ENCODE peak calls at places on chromosomes 3 and 15, in six cellular contexts. One of them, this sample, is unnamed.

GRCh38 chr3:51942603-51943450 is 664 bp downstream of the PARP3 start:
- DNase-seq in NCI-H1694 treated with DMSO at 0.1 percent for 48 hours: no peak
- DNase-seq in GM04504: peak; percentile 57
- DNase-seq in activated T-helper 1 cell treated with anti-CD3 and anti-CD28 coated beads, Interleukin-12 subunit alpha, Interleukin-12 subunit beta, Interleukin-2, Interleukin-4 antibody, amounts not matched to agents 30 ng/mL and 10 ng/mL and 1 ng/mL, durations not matched to agents 14 hours and 24 hours and 36 hours: peak; percentile 58
- DNase-seq in SW480: peak; percentile 63
- DNase-seq in iris pigment epithelial cell: peak; percentile 60
- DNase-seq in this sample: peak; percentile 55

GRCh38 chr15:94236638-94237037 is 5.3 kb downstream of the MCTP2 start:
- DNase-seq in iris pigment epithelial cell: no peak
- DNase-seq in NCI-H1694 treated with DMSO at 0.1 percent for 48 hours: no peak
- DNase-seq in activated T-helper 1 cell treated with anti-CD3 and anti-CD28 coated beads, Interleukin-12 subunit alpha, Interleukin-12 subunit beta, Interleukin-2, Interleukin-4 antibody, amounts not matched to agents 30 ng/mL and 10 ng/mL and 1 ng/mL, durations not matched to agents 14 hours and 24 hours and 36 hours: no peak
- DNase-seq in SW480: no peak
- DNase-seq in GM04504: no peak
- DNase-seq in this sample: no peak

GRCh38 chr3:126369490-126369889 is 12.3 kb upstream of the KLF15 start:
- DNase-seq in NCI-H1694 treated with DMSO at 0.1 percent for 48 hours: no peak
- DNase-seq in GM04504: no peak
- DNase-seq in SW480: no peak
- DNase-seq in iris pigment epithelial cell: no peak
- DNase-seq in activated T-helper 1 cell treated with anti-CD3 and anti-CD28 coated beads, Interleukin-12 subunit alpha, Interleukin-12 subunit beta, Interleukin-2, Interleukin-4 antibody, amounts not matched to agents 30 ng/mL and 10 ng/mL and 1 ng/mL, durations not matched to agents 14 hours and 24 hours and 36 hours: no peak
- DNase-seq in this sample: no peak

GRCh38 chr3:9879830-9880549 is at the start of gene CIDEC:
- DNase-seq in activated T-helper 1 cell treated with anti-CD3 and anti-CD28 coated beads, Interleukin-12 subunit alpha, Interleukin-12 subunit beta, Interleukin-2, Interleukin-4 antibody, amounts not matched to agents 30 ng/mL and 10 ng/mL and 1 ng/mL, durations not matched to agents 14 hours and 24 hours and 36 hours: no peak
- DNase-seq in GM04504: no peak
- DNase-seq in SW480: no peak
- DNase-seq in NCI-H1694 treated with DMSO at 0.1 percent for 48 hours: no peak
- DNase-seq in iris pigment epithelial cell: no peak
- DNase-seq in this sample: no peak

GRCh38 chr3:86923071-86923476 is 67.9 kb downstream of the VGLL3 start:
- DNase-seq in NCI-H1694 treated with DMSO at 0.1 percent for 48 hours: peak; percentile 33
- DNase-seq in GM04504: peak; percentile 52
- DNase-seq in activated T-helper 1 cell treated with anti-CD3 and anti-CD28 coated beads, Interleukin-12 subunit alpha, Interleukin-12 subunit beta, Interleukin-2, Interleukin-4 antibody, amounts not matched to agents 30 ng/mL and 10 ng/mL and 1 ng/mL, durations not matched to agents 14 hours and 24 hours and 36 hours: no peak
- DNase-seq in iris pigment epithelial cell: peak; percentile 93
- DNase-seq in SW480: no peak
- DNase-seq in this sample: peak; percentile 86

GRCh38 chr15:100726426-100727190 is 124.2 kb downstream of the ASB7 start:
- DNase-seq in NCI-H1694 treated with DMSO at 0.1 percent for 48 hours: no peak
- DNase-seq in SW480: no peak
- DNase-seq in activated T-helper 1 cell treated with anti-CD3 and anti-CD28 coated beads, Interleukin-12 subunit alpha, Interleukin-12 subunit beta, Interleukin-2, Interleukin-4 antibody, amounts not matched to agents 30 ng/mL and 10 ng/mL and 1 ng/mL, durations not matched to agents 14 hours and 24 hours and 36 hours: no peak
- DNase-seq in iris pigment epithelial cell: no peak
- DNase-seq in GM04504: no peak
- DNase-seq in this sample: peak; percentile 54

GRCh38 chr15:47820780-47821319 is 103.5 kb downstream of the SEMA6D start:
- DNase-seq in activated T-helper 1 cell treated with anti-CD3 and anti-CD28 coated beads, Interleukin-12 subunit alpha, Interleukin-12 subunit beta, Interleukin-2, Interleukin-4 antibody, amounts not matched to agents 30 ng/mL and 10 ng/mL and 1 ng/mL, durations not matched to agents 14 hours and 24 hours and 36 hours: no peak
- DNase-seq in iris pigment epithelial cell: peak; percentile 95
- DNase-seq in SW480: no peak
- DNase-seq in GM04504: no peak
- DNase-seq in NCI-H1694 treated with DMSO at 0.1 percent for 48 hours: peak; percentile 83
- DNase-seq in this sample: peak; percentile 61

GRCh38 chr15:28995193-28995592 is 109.4 kb downstream of the APBA2 start:
- DNase-seq in NCI-H1694 treated with DMSO at 0.1 percent for 48 hours: no peak
- DNase-seq in activated T-helper 1 cell treated with anti-CD3 and anti-CD28 coated beads, Interleukin-12 subunit alpha, Interleukin-12 subunit beta, Interleukin-2, Interleukin-4 antibody, amounts not matched to agents 30 ng/mL and 10 ng/mL and 1 ng/mL, durations not matched to agents 14 hours and 24 hours and 36 hours: no peak
- DNase-seq in SW480: no peak
- DNase-seq in iris pigment epithelial cell: no peak
- DNase-seq in GM04504: no peak
- DNase-seq in this sample: no peak

GRCh38 chr3:56042326-56042951 is 425.8 kb downstream of the ERC2 start:
- DNase-seq in GM04504: peak; percentile 10
- DNase-seq in activated T-helper 1 cell treated with anti-CD3 and anti-CD28 coated beads, Interleukin-12 subunit alpha, Interleukin-12 subunit beta, Interleukin-2, Interleukin-4 antibody, amounts not matched to agents 30 ng/mL and 10 ng/mL and 1 ng/mL, durations not matched to agents 14 hours and 24 hours and 36 hours: no peak
- DNase-seq in NCI-H1694 treated with DMSO at 0.1 percent for 48 hours: peak; percentile 33
- DNase-seq in iris pigment epithelial cell: peak; percentile 60
- DNase-seq in SW480: peak; percentile 59
- DNase-seq in this sample: peak; percentile 83

GRCh38 chr3:149881879-149882278 is 68.9 kb downstream of the RNF13 start:
- DNase-seq in activated T-helper 1 cell treated with anti-CD3 and anti-CD28 coated beads, Interleukin-12 subunit alpha, Interleukin-12 subunit beta, Interleukin-2, Interleukin-4 antibody, amounts not matched to agents 30 ng/mL and 10 ng/mL and 1 ng/mL, durations not matched to agents 14 hours and 24 hours and 36 hours: no peak
- DNase-seq in GM04504: no peak
- DNase-seq in iris pigment epithelial cell: no peak
- DNase-seq in SW480: no peak
- DNase-seq in NCI-H1694 treated with DMSO at 0.1 percent for 48 hours: no peak
- DNase-seq in this sample: no peak

GRCh38 chr3:94525039-94525438 is 462.2 kb downstream of the NSUN3 start:
- DNase-seq in GM04504: no peak
- DNase-seq in activated T-helper 1 cell treated with anti-CD3 and anti-CD28 coated beads, Interleukin-12 subunit alpha, Interleukin-12 subunit beta, Interleukin-2, Interleukin-4 antibody, amounts not matched to agents 30 ng/mL and 10 ng/mL and 1 ng/mL, durations not matched to agents 14 hours and 24 hours and 36 hours: no peak
- DNase-seq in iris pigment epithelial cell: peak; percentile 15
- DNase-seq in NCI-H1694 treated with DMSO at 0.1 percent for 48 hours: no peak
- DNase-seq in SW480: peak; percentile 4
- DNase-seq in this sample: no peak

GRCh38 chr15:91627473-91628309 is 225.8 kb upstream of the SLCO3A1 start:
- DNase-seq in SW480: no peak
- DNase-seq in GM04504: no peak
- DNase-seq in iris pigment epithelial cell: peak; percentile 2
- DNase-seq in activated T-helper 1 cell treated with anti-CD3 and anti-CD28 coated beads, Interleukin-12 subunit alpha, Interleukin-12 subunit beta, Interleukin-2, Interleukin-4 antibody, amounts not matched to agents 30 ng/mL and 10 ng/mL and 1 ng/mL, durations not matched to agents 14 hours and 24 hours and 36 hours: no peak
- DNase-seq in NCI-H1694 treated with DMSO at 0.1 percent for 48 hours: no peak
- DNase-seq in this sample: peak; percentile 0

GRCh38 chr3:37338500-37338899 is 164.1 kb upstream of the LRRFIP2 start:
- DNase-seq in iris pigment epithelial cell: peak; percentile 57
- DNase-seq in activated T-helper 1 cell treated with anti-CD3 and anti-CD28 coated beads, Interleukin-12 subunit alpha, Interleukin-12 subunit beta, Interleukin-2, Interleukin-4 antibody, amounts not matched to agents 30 ng/mL and 10 ng/mL and 1 ng/mL, durations not matched to agents 14 hours and 24 hours and 36 hours: no peak
- DNase-seq in SW480: no peak
- DNase-seq in NCI-H1694 treated with DMSO at 0.1 percent for 48 hours: no peak
- DNase-seq in GM04504: no peak
- DNase-seq in this sample: peak; percentile 58

GRCh38 chr3:123344175-123344908 is 104.5 kb downstream of the ADCY5 start:
- DNase-seq in SW480: no peak
- DNase-seq in activated T-helper 1 cell treated with anti-CD3 and anti-CD28 coated beads, Interleukin-12 subunit alpha, Interleukin-12 subunit beta, Interleukin-2, Interleukin-4 antibody, amounts not matched to agents 30 ng/mL and 10 ng/mL and 1 ng/mL, durations not matched to agents 14 hours and 24 hours and 36 hours: no peak
- DNase-seq in NCI-H1694 treated with DMSO at 0.1 percent for 48 hours: no peak
- DNase-seq in GM04504: peak; percentile 20
- DNase-seq in iris pigment epithelial cell: peak; percentile 75
- DNase-seq in this sample: peak; percentile 60

GRCh38 chr3:107660316-107660976 is 137.7 kb downstream of the BBX start:
- DNase-seq in GM04504: no peak
- DNase-seq in NCI-H1694 treated with DMSO at 0.1 percent for 48 hours: peak; percentile 55
- DNase-seq in activated T-helper 1 cell treated with anti-CD3 and anti-CD28 coated beads, Interleukin-12 subunit alpha, Interleukin-12 subunit beta, Interleukin-2, Interleukin-4 antibody, amounts not matched to agents 30 ng/mL and 10 ng/mL and 1 ng/mL, durations not matched to agents 14 hours and 24 hours and 36 hours: no peak
- DNase-seq in iris pigment epithelial cell: peak; percentile 80
- DNase-seq in SW480: peak; percentile 12
- DNase-seq in this sample: peak; percentile 89

GRCh38 chr3:121786485-121786884 is 36.9 kb upstream of the GOLGB1 start:
- DNase-seq in activated T-helper 1 cell treated with anti-CD3 and anti-CD28 coated beads, Interleukin-12 subunit alpha, Interleukin-12 subunit beta, Interleukin-2, Interleukin-4 antibody, amounts not matched to agents 30 ng/mL and 10 ng/mL and 1 ng/mL, durations not matched to agents 14 hours and 24 hours and 36 hours: no peak
- DNase-seq in NCI-H1694 treated with DMSO at 0.1 percent for 48 hours: no peak
- DNase-seq in GM04504: no peak
- DNase-seq in iris pigment epithelial cell: peak; percentile 39
- DNase-seq in SW480: no peak
- DNase-seq in this sample: no peak

GRCh38 chr3:133459400-133459799 is 59.5 kb downstream of the BFSP2 start:
- DNase-seq in NCI-H1694 treated with DMSO at 0.1 percent for 48 hours: peak; percentile 73
- DNase-seq in activated T-helper 1 cell treated with anti-CD3 and anti-CD28 coated beads, Interleukin-12 subunit alpha, Interleukin-12 subunit beta, Interleukin-2, Interleukin-4 antibody, amounts not matched to agents 30 ng/mL and 10 ng/mL and 1 ng/mL, durations not matched to agents 14 hours and 24 hours and 36 hours: no peak
- DNase-seq in iris pigment epithelial cell: no peak
- DNase-seq in GM04504: no peak
- DNase-seq in SW480: no peak
- DNase-seq in this sample: peak; percentile 33

GRCh38 chr15:27853624-27854455 is 245.3 kb downstream of the OCA2 start:
- DNase-seq in GM04504: no peak
- DNase-seq in iris pigment epithelial cell: no peak
- DNase-seq in SW480: no peak
- DNase-seq in activated T-helper 1 cell treated with anti-CD3 and anti-CD28 coated beads, Interleukin-12 subunit alpha, Interleukin-12 subunit beta, Interleukin-2, Interleukin-4 antibody, amounts not matched to agents 30 ng/mL and 10 ng/mL and 1 ng/mL, durations not matched to agents 14 hours and 24 hours and 36 hours: no peak
- DNase-seq in NCI-H1694 treated with DMSO at 0.1 percent for 48 hours: no peak
- DNase-seq in this sample: no peak

GRCh38 chr3:114454592-114455251 is 160.9 kb downstream of the TIGIT start:
- DNase-seq in activated T-helper 1 cell treated with anti-CD3 and anti-CD28 coated beads, Interleukin-12 subunit alpha, Interleukin-12 subunit beta, Interleukin-2, Interleukin-4 antibody, amounts not matched to agents 30 ng/mL and 10 ng/mL and 1 ng/mL, durations not matched to agents 14 hours and 24 hours and 36 hours: no peak
- DNase-seq in NCI-H1694 treated with DMSO at 0.1 percent for 48 hours: peak; percentile 37
- DNase-seq in GM04504: no peak
- DNase-seq in SW480: no peak
- DNase-seq in iris pigment epithelial cell: peak; percentile 33
- DNase-seq in this sample: peak; percentile 23

GRCh38 chr3:53195066-53195450 is 34.0 kb downstream of the PRKCD start:
- DNase-seq in GM04504: no peak
- DNase-seq in SW480: no peak
- DNase-seq in activated T-helper 1 cell treated with anti-CD3 and anti-CD28 coated beads, Interleukin-12 subunit alpha, Interleukin-12 subunit beta, Interleukin-2, Interleukin-4 antibody, amounts not matched to agents 30 ng/mL and 10 ng/mL and 1 ng/mL, durations not matched to agents 14 hours and 24 hours and 36 hours: no peak
- DNase-seq in NCI-H1694 treated with DMSO at 0.1 percent for 48 hours: no peak
- DNase-seq in iris pigment epithelial cell: no peak
- DNase-seq in this sample: no peak

GRCh38 chr3:114481113-114481512 is 187.3 kb downstream of the TIGIT start:
- DNase-seq in SW480: no peak
- DNase-seq in activated T-helper 1 cell treated with anti-CD3 and anti-CD28 coated beads, Interleukin-12 subunit alpha, Interleukin-12 subunit beta, Interleukin-2, Interleukin-4 antibody, amounts not matched to agents 30 ng/mL and 10 ng/mL and 1 ng/mL, durations not matched to agents 14 hours and 24 hours and 36 hours: no peak
- DNase-seq in GM04504: no peak
- DNase-seq in iris pigment epithelial cell: peak; percentile 37
- DNase-seq in NCI-H1694 treated with DMSO at 0.1 percent for 48 hours: no peak
- DNase-seq in this sample: no peak

GRCh38 chr15:27873825-27874224 is 225.3 kb downstream of the OCA2 start:
- DNase-seq in iris pigment epithelial cell: no peak
- DNase-seq in GM04504: no peak
- DNase-seq in activated T-helper 1 cell treated with anti-CD3 and anti-CD28 coated beads, Interleukin-12 subunit alpha, Interleukin-12 subunit beta, Interleukin-2, Interleukin-4 antibody, amounts not matched to agents 30 ng/mL and 10 ng/mL and 1 ng/mL, durations not matched to agents 14 hours and 24 hours and 36 hours: no peak
- DNase-seq in SW480: no peak
- DNase-seq in NCI-H1694 treated with DMSO at 0.1 percent for 48 hours: no peak
- DNase-seq in this sample: no peak

GRCh38 chr3:124243253-124243859 is 251.4 kb upstream of the ROPN1 start:
- DNase-seq in NCI-H1694 treated with DMSO at 0.1 percent for 48 hours: no peak
- DNase-seq in iris pigment epithelial cell: no peak
- DNase-seq in GM04504: no peak
- DNase-seq in activated T-helper 1 cell treated with anti-CD3 and anti-CD28 coated beads, Interleukin-12 subunit alpha, Interleukin-12 subunit beta, Interleukin-2, Interleukin-4 antibody, amounts not matched to agents 30 ng/mL and 10 ng/mL and 1 ng/mL, durations not matched to agents 14 hours and 24 hours and 36 hours: no peak
- DNase-seq in SW480: no peak
- DNase-seq in this sample: no peak

GRCh38 chr3:179148446-179149238 is 485 bp downstream of the PIK3CA start:
- DNase-seq in SW480: peak; percentile 64
- DNase-seq in activated T-helper 1 cell treated with anti-CD3 and anti-CD28 coated beads, Interleukin-12 subunit alpha, Interleukin-12 subunit beta, Interleukin-2, Interleukin-4 antibody, amounts not matched to agents 30 ng/mL and 10 ng/mL and 1 ng/mL, durations not matched to agents 14 hours and 24 hours and 36 hours: peak; percentile 30
- DNase-seq in GM04504: peak; percentile 13
- DNase-seq in iris pigment epithelial cell: peak; percentile 55
- DNase-seq in NCI-H1694 treated with DMSO at 0.1 percent for 48 hours: no peak
- DNase-seq in this sample: peak; percentile 75

GRCh38 chr15:58095415-58095814 is 29.9 kb upstream of the ALDH1A2 start:
- DNase-seq in NCI-H1694 treated with DMSO at 0.1 percent for 48 hours: no peak
- DNase-seq in activated T-helper 1 cell treated with anti-CD3 and anti-CD28 coated beads, Interleukin-12 subunit alpha, Interleukin-12 subunit beta, Interleukin-2, Interleukin-4 antibody, amounts not matched to agents 30 ng/mL and 10 ng/mL and 1 ng/mL, durations not matched to agents 14 hours and 24 hours and 36 hours: no peak
- DNase-seq in GM04504: no peak
- DNase-seq in SW480: no peak
- DNase-seq in iris pigment epithelial cell: no peak
- DNase-seq in this sample: no peak

GRCh38 chr3:135218304-135218703 is 423.2 kb downstream of the EPHB1 start:
- DNase-seq in iris pigment epithelial cell: no peak
- DNase-seq in SW480: no peak
- DNase-seq in activated T-helper 1 cell treated with anti-CD3 and anti-CD28 coated beads, Interleukin-12 subunit alpha, Interleukin-12 subunit beta, Interleukin-2, Interleukin-4 antibody, amounts not matched to agents 30 ng/mL and 10 ng/mL and 1 ng/mL, durations not matched to agents 14 hours and 24 hours and 36 hours: no peak
- DNase-seq in NCI-H1694 treated with DMSO at 0.1 percent for 48 hours: no peak
- DNase-seq in GM04504: no peak
- DNase-seq in this sample: no peak

GRCh38 chr15:85667491-85668424 is 127.0 kb downstream of the KLHL25 start:
- DNase-seq in activated T-helper 1 cell treated with anti-CD3 and anti-CD28 coated beads, Interleukin-12 subunit alpha, Interleukin-12 subunit beta, Interleukin-2, Interleukin-4 antibody, amounts not matched to agents 30 ng/mL and 10 ng/mL and 1 ng/mL, durations not matched to agents 14 hours and 24 hours and 36 hours: peak; percentile 46
- DNase-seq in SW480: no peak
- DNase-seq in iris pigment epithelial cell: peak; percentile 99
- DNase-seq in NCI-H1694 treated with DMSO at 0.1 percent for 48 hours: no peak
- DNase-seq in GM04504: peak; percentile 98
- DNase-seq in this sample: peak; percentile 94

GRCh38 chr3:18761530-18761929 is 336.4 kb upstream of the SATB1 start:
- DNase-seq in activated T-helper 1 cell treated with anti-CD3 and anti-CD28 coated beads, Interleukin-12 subunit alpha, Interleukin-12 subunit beta, Interleukin-2, Interleukin-4 antibody, amounts not matched to agents 30 ng/mL and 10 ng/mL and 1 ng/mL, durations not matched to agents 14 hours and 24 hours and 36 hours: no peak
- DNase-seq in SW480: no peak
- DNase-seq in iris pigment epithelial cell: no peak
- DNase-seq in NCI-H1694 treated with DMSO at 0.1 percent for 48 hours: no peak
- DNase-seq in GM04504: no peak
- DNase-seq in this sample: no peak

GRCh38 chr3:105584351-105584790 is 217.7 kb downstream of the ALCAM start:
- DNase-seq in GM04504: no peak
- DNase-seq in SW480: no peak
- DNase-seq in iris pigment epithelial cell: peak; percentile 26
- DNase-seq in activated T-helper 1 cell treated with anti-CD3 and anti-CD28 coated beads, Interleukin-12 subunit alpha, Interleukin-12 subunit beta, Interleukin-2, Interleukin-4 antibody, amounts not matched to agents 30 ng/mL and 10 ng/mL and 1 ng/mL, durations not matched to agents 14 hours and 24 hours and 36 hours: no peak
- DNase-seq in NCI-H1694 treated with DMSO at 0.1 percent for 48 hours: no peak
- DNase-seq in this sample: no peak

GRCh38 chr3:60979861-60980739 is 271.2 kb downstream of the FHIT start:
- DNase-seq in SW480: no peak
- DNase-seq in GM04504: no peak
- DNase-seq in NCI-H1694 treated with DMSO at 0.1 percent for 48 hours: no peak
- DNase-seq in activated T-helper 1 cell treated with anti-CD3 and anti-CD28 coated beads, Interleukin-12 subunit alpha, Interleukin-12 subunit beta, Interleukin-2, Interleukin-4 antibody, amounts not matched to agents 30 ng/mL and 10 ng/mL and 1 ng/mL, durations not matched to agents 14 hours and 24 hours and 36 hours: no peak
- DNase-seq in iris pigment epithelial cell: peak; percentile 7
- DNase-seq in this sample: no peak